ENCODE peak calls at places on chromosomes 12 and 14, in ten cellular contexts. P is GM12878, E is cardiac fibroblast, C is A549, B is endothelial cell, S is astrocyte of the cerebellum, O is tibial nerve, H is neural progenitor cell, Q is activated B cell treated with CpG ODN at 0.5 μM for 24 hours, N is pancreas. V is an unnamed sample.

GRCh38 chr12:67237231-67237630 is 31.9 kb upstream of the CAND1 start:
- DNase-seq in Q (no peak), B (no peak), C (no peak), O (no peak), P (no peak), S (no peak), N (no peak), H (peak), E (no peak), V (no peak)

GRCh38 chr12:52692253-52692652 is 11.1 kb downstream of the KRT77 start:
- DNase-seq in H (peak), Q (no peak), N (no peak), C (no peak), B (peak), S (no peak), O (no peak), P (no peak), E (no peak), V (no peak)

GRCh38 chr12:117408161-117408791 is 46.9 kb upstream of the NOS1 start:
- DNase-seq in E (peak), B (no peak), O (no peak), N (peak), H (peak), S (peak), C (no peak), Q (no peak), P (no peak), V (no peak)

GRCh38 chr12:76047742-76048141 is 16.2 kb upstream of the PHLDA1 start:
- DNase-seq in N (no peak), H (no peak), B (no peak), C (no peak), P (no peak), O (no peak), S (no peak), E (no peak), Q (no peak), V (no peak)

GRCh38 chr12:119803391-119803791 is 73.7 kb downstream of the CIT start:
- DNase-seq in B (peak), H (peak), E (peak), P (no peak), N (no peak), C (no peak), S (peak), Q (no peak), O (no peak), V (no peak)

GRCh38 chr14:68894123-68894522 is 85.0 kb downstream of the ACTN1 start:
- DNase-seq in S (no peak), B (no peak), Q (no peak), C (no peak), H (no peak), O (no peak), P (no peak), E (peak), N (no peak), V (no peak)

GRCh38 chr12:12736759-12737676 is 19.9 kb downstream of the CDKN1B start:
- DNase-seq in H (peak), B (no peak), E (peak), S (no peak), P (peak), C (peak), N (no peak), Q (peak), O (no peak), V (peak)

GRCh38 chr12:109518820-109519665 is 41.6 kb downstream of the UBE3B start:
- DNase-seq in Q (no peak), O (peak), P (no peak), E (peak), N (no peak), C (peak), H (peak), S (peak), B (peak), V (no peak)

GRCh38 chr14:96917442-96917963 is 120.3 kb downstream of the VRK1 start:
- DNase-seq in O (no peak), E (no peak), S (no peak), N (no peak), H (no peak), P (no peak), C (no peak), B (no peak), Q (no peak), V (no peak)

GRCh38 chr12:14264777-14265176 is 100.7 kb upstream of the ATF7IP start:
- DNase-seq in Q (no peak), E (no peak), N (no peak), P (no peak), H (no peak), S (no peak), O (no peak), C (no peak), B (no peak), V (no peak)

GRCh38 chr14:102594514-102595175 is 2.2 kb downstream of the RCOR1 start:
- DNase-seq in Q (peak), H (peak), N (no peak), B (peak), P (peak), C (peak), E (peak), S (peak), O (peak), V (no peak)

GRCh38 chr14:97730706-97731105 is 933.5 kb downstream of the VRK1 start:
- DNase-seq in H (no peak), O (no peak), C (no peak), Q (no peak), E (no peak), P (no peak), N (no peak), B (no peak), S (no peak), V (no peak)

DNA sequence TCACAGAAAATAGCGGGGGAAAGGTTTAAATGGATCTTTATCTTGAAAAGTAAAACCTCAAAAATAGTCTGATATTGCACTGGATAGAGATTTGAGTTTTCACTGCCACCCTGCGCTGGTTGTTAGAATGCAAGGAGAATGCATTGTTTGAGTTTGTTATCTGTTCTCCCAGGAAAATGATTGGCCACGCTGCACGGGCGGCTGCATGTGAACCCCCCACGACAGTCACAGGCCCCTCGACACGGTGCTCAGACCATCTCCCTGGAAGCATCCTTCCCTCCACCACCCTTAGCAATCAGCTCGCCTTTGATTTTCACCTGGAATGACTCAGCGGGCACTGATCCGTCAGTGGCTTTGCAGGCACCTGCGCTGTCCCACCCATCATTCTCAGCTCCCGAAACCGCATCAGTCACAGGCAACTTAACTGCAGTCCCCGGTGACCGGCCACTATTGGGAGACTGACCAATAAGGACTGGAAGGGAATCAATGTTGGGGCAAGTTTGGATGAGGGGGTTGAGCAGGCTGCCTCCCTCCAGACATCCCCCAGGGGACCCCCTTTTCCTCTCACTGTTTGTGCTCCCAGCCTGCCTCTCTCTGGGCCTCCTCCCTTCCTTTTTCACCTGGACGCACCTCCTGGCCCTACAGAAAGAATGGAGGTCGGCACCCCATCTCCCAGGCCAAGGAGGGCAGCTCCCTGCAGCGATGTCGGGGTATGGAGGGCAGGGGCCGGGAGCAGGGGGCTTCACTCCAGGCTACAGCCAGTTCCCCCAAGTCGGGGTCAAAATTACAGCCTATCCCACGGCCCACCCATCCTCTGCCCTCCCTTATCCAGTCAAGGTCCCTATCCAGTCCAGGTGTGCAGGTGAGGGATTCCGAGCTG is 28.5 kb upstream of the C14orf180 start:
- DNase-seq in H (no peak), Q (no peak), C (peak), E (no peak), N (no peak), S (no peak), O (peak), P (no peak), B (no peak), V (peak)
- TF ChIP-seq CTCF in H (no peak), Q (no peak), C (peak), E (no peak), N (no peak), S (no peak), O (no peak), P (no peak), B (no peak), V (no peak)

GRCh38 chr12:122062832-122063690 is 15.5 kb upstream of the MLXIP start:
- DNase-seq in O (no peak), C (peak), N (no peak), H (no peak), Q (no peak), S (no peak), E (peak), P (no peak), B (peak), V (no peak)
- TF ChIP-seq CTCF in O (no peak), C (no peak), N (no peak), H (no peak), Q (no peak), S (no peak), E (no peak), P (no peak), B (no peak), V (no peak)

GRCh38 chr12:104681012-104681690 is 224.4 kb downstream of the CHST11 start:
- DNase-seq in C (no peak), E (no peak), O (no peak), B (no peak), S (no peak), Q (no peak), N (no peak), H (no peak), P (no peak), V (no peak)

GRCh38 chr12:104677441-104678089 is 220.8 kb downstream of the CHST11 start:
- DNase-seq in N (no peak), S (no peak), Q (no peak), H (no peak), P (no peak), O (no peak), E (no peak), C (no peak), B (no peak), V (no peak)

GRCh38 chr12:104680506-104680905 is 223.8 kb downstream of the CHST11 start:
- DNase-seq in N (no peak), P (no peak), O (no peak), H (no peak), E (no peak), Q (no peak), B (no peak), S (no peak), C (no peak), V (no peak)

GRCh38 chr12:104682790-104683279 is 226.1 kb downstream of the CHST11 start:
- DNase-seq in O (no peak), H (no peak), B (no peak), C (no peak), P (peak), N (no peak), S (no peak), Q (no peak), E (no peak), V (no peak)

GRCh38 chr12:104680070-104680469 is 223.3 kb downstream of the CHST11 start:
- DNase-seq in S (no peak), O (no peak), P (peak), E (no peak), C (no peak), Q (no peak), N (no peak), H (peak), B (no peak), V (no peak)
- TF ChIP-seq CTCF in S (peak), O (no peak), P (peak), E (peak), C (peak), Q (no peak), N (no peak), H (peak), B (no peak), V (peak)

GRCh38 chr12:38666425-38666824 is 239.0 kb downstream of the CPNE8 start:
- DNase-seq in P (no peak), O (no peak), Q (no peak), N (no peak), E (no peak), C (no peak), S (no peak), B (no peak), H (no peak), V (no peak)

GRCh38 chr12:38669081-38669480 is 236.3 kb downstream of the CPNE8 start:
- DNase-seq in Q (no peak), C (no peak), O (no peak), E (no peak), H (no peak), B (no peak), N (no peak), S (no peak), P (no peak), V (no peak)

GRCh38 chr12:38669530-38669929 is 235.9 kb downstream of the CPNE8 start:
- DNase-seq in H (peak), E (peak), C (no peak), P (no peak), O (no peak), N (no peak), Q (no peak), S (no peak), B (no peak), V (no peak)

GRCh38 chr12:38662851-38663250 is 242.5 kb downstream of the CPNE8 start:
- DNase-seq in P (no peak), N (no peak), Q (no peak), S (no peak), E (peak), O (no peak), C (no peak), H (no peak), B (no peak), V (no peak)

DNA sequence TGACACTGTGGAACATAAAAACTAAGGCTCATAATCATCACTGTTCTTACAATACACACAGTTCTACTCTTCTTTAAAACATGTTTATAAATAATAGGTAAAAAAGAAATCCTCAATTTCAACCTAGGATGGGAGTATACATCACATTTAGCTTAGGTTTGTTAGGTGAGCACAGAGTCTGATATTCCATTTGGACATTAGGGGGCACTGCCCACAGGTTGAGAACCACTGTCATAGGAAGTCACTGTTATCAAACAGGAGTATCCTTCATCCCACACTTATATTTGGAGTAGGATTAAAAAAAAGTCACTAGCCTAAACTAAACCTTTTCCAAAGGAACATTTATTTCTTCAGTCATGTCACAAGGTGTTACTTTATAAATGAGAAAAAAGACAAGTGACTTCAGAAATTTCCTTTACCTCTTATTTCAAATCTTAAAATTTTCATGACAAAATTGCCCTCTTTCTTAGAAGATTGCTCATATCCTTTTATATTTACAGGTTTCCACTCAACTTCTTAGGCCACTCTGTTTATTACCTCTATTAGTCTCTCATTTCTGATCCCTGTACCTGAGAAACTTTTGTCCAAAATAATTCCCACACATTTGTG is 240.6 kb downstream of the CPNE8 start:
- DNase-seq in H (peak), B (peak), S (no peak), P (peak), C (no peak), O (no peak), E (peak), Q (no peak), N (no peak), V (no peak)
- TF ChIP-seq CTCF in H (peak), B (peak), S (peak), P (peak), C (peak), O (no peak), E (peak), Q (no peak), N (no peak), V (peak)

DNA sequence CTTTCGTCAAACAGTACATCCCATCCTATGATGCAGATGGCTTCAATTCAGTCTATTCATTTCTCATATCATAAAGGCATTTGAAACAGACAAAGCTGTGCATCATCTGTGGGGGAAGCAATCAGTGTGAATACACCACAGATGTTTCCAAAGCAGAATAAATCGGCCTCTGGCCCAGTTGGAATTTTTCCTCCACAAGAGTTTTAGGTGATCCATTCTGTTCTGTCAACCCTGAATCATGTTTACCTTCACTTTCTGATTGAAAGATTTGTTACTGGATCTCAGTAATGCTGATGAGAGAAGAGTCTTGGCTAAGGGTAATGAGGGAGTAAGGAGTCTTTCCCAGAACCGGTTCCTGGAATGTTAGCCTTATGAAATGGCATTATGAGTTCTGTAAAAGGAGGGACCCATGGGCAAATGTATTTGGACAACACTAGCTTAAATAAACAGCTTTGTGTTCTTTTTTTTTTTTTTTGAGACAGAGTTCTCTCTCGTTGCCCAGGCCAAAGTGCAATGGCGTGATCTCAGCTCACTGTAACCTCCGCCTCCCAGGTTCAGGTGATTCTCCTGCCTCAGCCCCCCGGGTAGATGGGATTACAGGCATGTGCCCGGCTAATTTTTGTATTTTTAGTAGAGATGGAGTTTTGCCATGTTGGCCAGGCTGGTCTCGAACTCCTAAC is 62.5 kb downstream of the TPH2 start:
- DNase-seq in N (no peak), O (no peak), Q (no peak), S (no peak), H (no peak), E (no peak), B (no peak), P (no peak), C (no peak), V (no peak)
- TF ChIP-seq CTCF in N (no peak), O (no peak), Q (no peak), S (no peak), H (no peak), E (no peak), B (no peak), P (no peak), C (no peak), V (no peak)